ENCODE peak calls at places on chromosomes 5 and 9, in ten cellular contexts. D, U, S, R, T, J, A, B, K and O are unnamed samples.

GRCh38 chr5:128869970-128870747 is 95.1 kb upstream of the SLC27A6 start:
- DNase-seq in D (no peak), U (no peak), S (no peak), R (no peak), T (no peak), J (no peak), A (no peak), B (no peak), K (no peak), O (no peak)

GRCh38 chr5:10524376-10525123 is 39.3 kb upstream of the ANKRD33B start:
- DNase-seq in D (no peak), U (no peak), S (peak; percentile 72), R (no peak), T (peak; percentile 29), J (peak; percentile 92), A (peak; percentile 39), B (peak; percentile 60), K (no peak), O (no peak)

GRCh38 chr5:157842787-157843186 is 16.2 kb downstream of the CLINT1 start:
- DNase-seq in D (no peak), U (no peak), S (no peak), R (no peak), T (no peak), J (no peak), A (no peak), B (no peak), K (no peak), O (no peak)

GRCh38 chr5:9245071-9245470 is 300.8 kb downstream of the SEMA5A start:
- DNase-seq in D (no peak), U (no peak), S (peak; percentile 35), R (no peak), T (no peak), J (no peak), A (no peak), B (peak; percentile 51), K (no peak), O (no peak)

GRCh38 chr9:100700689-100701318 is 122.9 kb downstream of the CAVIN4 start:
- DNase-seq in D (peak; percentile 50), U (peak; percentile 65), S (peak; percentile 23), R (peak; percentile 15), T (no peak), J (peak; percentile 2), A (peak; percentile 38), B (peak; percentile 8), K (peak; percentile 39), O (peak; percentile 34)

GRCh38 chr5:143350790-143351603 is 52.5 kb downstream of the NR3C1 start:
- DNase-seq in D (peak; percentile 12), U (no peak), S (peak; percentile 83), R (no peak), T (no peak), J (peak; percentile 83), A (peak; percentile 39), B (peak; percentile 79), K (no peak), O (no peak)

GRCh38 chr5:157575096-157575872 is at the start of gene ADAM19:
- DNase-seq in D (peak; percentile 45), U (peak; percentile 75), S (peak; percentile 64), R (peak; percentile 86), T (peak; percentile 76), J (peak; percentile 58), A (peak; percentile 39), B (peak; percentile 63), K (peak; percentile 77), O (peak; percentile 55)

GRCh38 chr5:19064094-19064493 is 923.9 kb downstream of the CDH18 start:
- DNase-seq in D (no peak), U (no peak), S (no peak), R (no peak), T (no peak), J (no peak), A (no peak), B (no peak), K (no peak), O (no peak)

GRCh38 chr9:134947265-134947955 is 29.7 kb upstream of the FCN1 start:
- DNase-seq in D (no peak), U (no peak), S (no peak), R (no peak), T (no peak), J (no peak), A (no peak), B (no peak), K (no peak), O (no peak)

GRCh38 chr5:130337179-130337888 is 433.1 kb downstream of the CHSY3 start:
- DNase-seq in D (no peak), U (no peak), S (peak; percentile 84), R (no peak), T (no peak), J (peak; percentile 87), A (peak; percentile 34), B (peak; percentile 84), K (no peak), O (no peak)

GRCh38 chr5:30337084-30337573 is 856.4 kb upstream of the CDH6 start:
- DNase-seq in D (no peak), U (no peak), S (no peak), R (no peak), T (no peak), J (no peak), A (no peak), B (no peak), K (no peak), O (no peak)

GRCh38 chr9:84325347-84325982 is 15.1 kb downstream of the SLC28A3 start:
- DNase-seq in D (no peak), U (no peak), S (no peak), R (no peak), T (no peak), J (no peak), A (no peak), B (no peak), K (no peak), O (no peak)

GRCh38 chr5:173907686-173908371 is 19.7 kb downstream of the CPEB4 start:
- DNase-seq in D (no peak), U (no peak), S (no peak), R (no peak), T (no peak), J (no peak), A (no peak), B (peak; percentile 29), K (no peak), O (no peak)

GRCh38 chr5:60295423-60295822 is 401.9 kb upstream of the PDE4D start:
- DNase-seq in D (peak; percentile 61), U (peak; percentile 27), S (peak; percentile 72), R (peak; percentile 9), T (peak; percentile 58), J (peak; percentile 52), A (peak; percentile 61), B (peak; percentile 22), K (peak; percentile 41), O (peak; percentile 2)

GRCh38 chr9:12930906-12931305 is 156.1 kb downstream of the LURAP1L start:
- DNase-seq in D (peak; percentile 67), U (no peak), S (no peak), R (no peak), T (no peak), J (no peak), A (peak; percentile 23), B (peak; percentile 12), K (no peak), O (no peak)

GRCh38 chr5:39716532-39716971 is 291.8 kb upstream of the DAB2 start:
- DNase-seq in D (peak; percentile 57), U (peak; percentile 58), S (peak; percentile 84), R (peak; percentile 39), T (peak; percentile 61), J (peak; percentile 57), A (peak; percentile 85), B (peak; percentile 66), K (peak; percentile 51), O (peak; percentile 2)

GRCh38 chr9:120877276-120878034 is 467 bp upstream of the PHF19 start:
- DNase-seq in D (peak; percentile 83), U (peak; percentile 80), S (peak; percentile 30), R (peak; percentile 91), T (peak; percentile 81), J (peak; percentile 41), A (peak; percentile 74), B (peak; percentile 62), K (peak; percentile 38), O (peak; percentile 65)
- TF ChIP-seq CTCF in D (no peak), U (no peak), S (no peak), R (peak; percentile 16), T (peak; percentile 10), J (no peak), A (no peak), B (no peak), K (no peak), O (no peak)

GRCh38 chr9:111896942-111897830 is 572 bp downstream of the UGCG start:
- DNase-seq in D (peak; percentile 42), U (peak; percentile 55), S (no peak), R (peak; percentile 83), T (peak; percentile 83), J (peak; percentile 55), A (peak; percentile 49), B (peak; percentile 41), K (peak; percentile 46), O (peak; percentile 52)
- TF ChIP-seq CTCF in D (peak; percentile 25), U (peak; percentile 22), S (no peak), R (peak; percentile 17), T (no peak), J (no peak), A (peak; percentile 44), B (no peak), K (no peak), O (no peak)

DNA sequence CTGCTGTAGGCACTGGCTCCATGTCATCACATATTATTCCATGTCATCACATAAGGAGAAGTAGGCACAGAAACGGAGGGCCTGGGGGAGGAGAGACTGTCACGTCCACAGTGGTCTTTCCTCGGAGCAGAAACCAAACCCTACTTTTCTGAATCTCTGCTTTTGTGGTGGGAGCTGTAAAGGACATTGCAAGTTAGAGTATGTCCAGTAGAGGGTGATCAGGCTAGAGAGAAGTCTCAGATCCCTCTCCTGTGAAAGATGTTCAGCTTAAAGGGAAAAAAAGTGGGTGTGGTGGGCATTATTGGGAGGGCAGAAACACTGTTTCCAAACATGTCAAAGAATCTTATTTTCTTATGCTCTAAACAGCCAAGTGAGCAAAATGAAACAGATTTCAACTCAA is 19.4 kb upstream of the FBP2 start:
- DNase-seq in D (no peak), U (no peak), S (peak; percentile 19), R (no peak), T (no peak), J (no peak), A (no peak), B (no peak), K (no peak), O (no peak)
- TF ChIP-seq CTCF in D (no peak), U (peak; percentile 20), S (peak; percentile 42), R (no peak), T (no peak), J (peak; percentile 22), A (no peak), B (no peak), K (no peak), O (no peak)

DNA sequence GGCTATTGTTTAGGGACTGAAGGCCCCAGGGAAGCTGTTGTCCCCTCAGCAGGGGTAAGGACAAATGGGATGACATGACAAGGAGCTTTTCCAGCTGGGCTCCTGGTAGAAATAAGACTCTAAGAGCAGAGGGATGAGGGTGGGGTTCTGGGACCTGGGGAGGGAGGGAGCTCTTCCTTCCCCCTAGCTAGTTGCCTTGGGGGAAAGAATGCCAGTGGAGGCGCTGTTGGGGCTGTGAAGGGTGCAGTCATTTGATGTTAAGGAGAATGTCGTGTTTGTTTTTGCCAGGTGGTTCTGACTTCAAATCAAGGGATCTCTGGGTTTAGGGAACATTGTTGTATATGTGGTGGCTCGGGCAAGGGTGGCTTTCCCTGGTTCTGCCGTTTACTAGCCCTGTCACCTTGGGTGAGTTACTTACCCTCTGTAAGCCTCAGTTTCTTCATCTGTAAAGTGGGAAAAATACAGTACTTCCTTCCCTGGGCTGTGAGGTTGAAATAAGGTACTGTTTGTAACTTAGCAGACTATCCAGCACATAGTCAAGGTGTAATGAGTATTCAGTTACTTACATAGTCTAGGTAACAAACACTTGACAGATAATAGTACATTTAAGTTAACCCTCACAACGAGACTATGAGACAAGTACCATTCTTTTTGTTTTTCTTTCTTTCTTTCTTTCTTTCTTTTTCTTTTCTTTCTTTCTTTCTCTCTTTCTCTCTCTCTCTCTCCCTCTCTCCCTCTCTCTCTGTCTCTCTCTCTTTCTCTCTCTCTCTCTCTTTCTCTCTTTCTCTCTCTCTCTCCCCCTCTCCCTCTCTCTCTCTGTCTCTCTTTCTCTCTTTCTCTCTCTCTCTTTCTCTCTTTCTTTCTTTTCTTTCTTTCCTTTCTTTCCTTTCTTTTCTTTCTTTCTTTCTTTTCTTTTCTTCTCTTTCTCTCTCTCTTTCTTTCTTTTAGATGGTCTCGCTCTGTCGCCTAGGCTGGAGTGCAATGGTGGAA is 48.0 kb downstream of the WWC1 start:
- DNase-seq in D (peak; percentile 9), U (no peak), S (no peak), R (no peak), T (peak; percentile 9), J (no peak), A (no peak), B (no peak), K (no peak), O (no peak)
- TF ChIP-seq CTCF in D (peak; percentile 27), U (peak; percentile 15), S (peak; percentile 24), R (no peak), T (no peak), J (no peak), A (no peak), B (no peak), K (no peak), O (no peak)